ENCODE peak calls at places on chromosomes 12 and 14, in four cellular contexts. W is cardiac muscle cell, V is bronchial epithelial cell, I is neural crest cell. O is an unnamed sample.
A peak's percentile ranks its signal among the peaks of the same experiment; 100 is the strongest.

GRCh38 chr12:57124259-57124877 is 3.9 kb upstream of the LRP1 start:
- DNase-seq in W (peak; percentile 78), V (peak; percentile 68), I (peak; percentile 84), O (peak; percentile 78)

GRCh38 chr12:121983546-121984205 is 38.0 kb upstream of the BCL7A start:
- DNase-seq in W (no peak), V (no peak), I (no peak), O (no peak)

GRCh38 chr12:117438809-117439208 is 77.4 kb upstream of the NOS1 start:
- DNase-seq in W (no peak), V (no peak), I (no peak), O (no peak)

GRCh38 chr12:104522985-104523719 is 66.4 kb downstream of the CHST11 start:
- DNase-seq in W (no peak), V (no peak), I (no peak), O (no peak)

GRCh38 chr12:126076515-126076914 is 1011.3 kb downstream of the AACS start:
- DNase-seq in W (no peak), V (no peak), I (no peak), O (no peak)

GRCh38 chr12:126569706-126570105 is 1504.5 kb downstream of the AACS start:
- DNase-seq in W (no peak), V (no peak), I (no peak), O (no peak)

GRCh38 chr12:85557850-85558249 is 277.8 kb downstream of the ALX1 start:
- DNase-seq in W (no peak), V (no peak), I (no peak), O (no peak)

GRCh38 chr14:75542585-75543091 is 20.4 kb downstream of the BATF start:
- DNase-seq in W (peak; percentile 25), V (peak; percentile 42), I (no peak), O (peak; percentile 84)

GRCh38 chr14:56117765-56118610 is at the start of gene PELI2:
- DNase-seq in W (peak; percentile 84), V (no peak), I (peak; percentile 69), O (peak; percentile 66)

DNA sequence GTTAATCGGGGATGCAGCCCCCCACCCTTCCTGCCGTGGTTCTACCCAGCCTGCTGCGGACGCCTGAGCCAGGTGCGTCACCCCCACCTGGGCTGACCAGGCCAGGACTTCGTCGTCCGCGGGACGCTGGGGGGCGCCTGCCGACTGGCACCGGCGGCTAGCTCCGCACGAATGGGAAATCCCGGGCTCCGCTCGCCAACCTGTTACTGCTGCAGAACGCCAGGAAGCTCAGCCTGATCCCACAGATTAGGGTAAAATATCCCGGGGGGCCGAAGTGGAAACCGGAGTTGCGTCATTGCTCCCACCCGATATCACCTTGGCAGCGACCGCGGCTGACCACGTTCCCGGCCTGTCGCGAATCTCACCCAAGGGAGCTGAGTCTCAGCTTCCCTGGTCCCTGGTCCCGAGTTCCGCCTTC is 528 bp upstream of the VDR start:
- DNase-seq in W (peak; percentile 60), V (no peak), I (no peak), O (peak; percentile 69)
- TF ChIP-seq CTCF in W (peak; percentile 50), V (peak; percentile 59), I (peak; percentile 48), O (peak; percentile 51)

GRCh38 chr12:48978291-48978740 is at the start of gene WNT1:
- DNase-seq in W (no peak), V (no peak), I (no peak), O (no peak)
- TF ChIP-seq CTCF in W (no peak), V (no peak), I (peak; percentile 56), O (peak; percentile 1)

DNA sequence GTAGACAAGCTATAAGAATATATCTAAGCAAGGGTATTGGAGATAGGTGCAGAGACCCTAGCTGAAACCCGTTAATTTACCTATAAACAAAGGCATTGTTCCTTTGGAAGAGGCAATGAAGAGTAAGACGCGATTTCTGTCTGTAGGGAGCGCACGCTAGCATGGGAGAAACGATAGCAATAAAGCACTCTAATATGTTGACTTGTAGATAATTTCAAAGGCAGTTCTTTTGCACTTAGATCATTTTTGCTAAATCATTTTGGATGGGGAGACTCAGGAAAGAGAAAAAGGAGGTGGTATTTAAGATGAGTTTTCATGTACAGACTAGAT is 648 bp downstream of the CCDC77 start:
- DNase-seq in W (peak; percentile 32), V (peak; percentile 47), I (no peak), O (no peak)
- TF ChIP-seq CTCF in W (peak; percentile 40), V (peak; percentile 36), I (peak; percentile 56), O (no peak)

DNA sequence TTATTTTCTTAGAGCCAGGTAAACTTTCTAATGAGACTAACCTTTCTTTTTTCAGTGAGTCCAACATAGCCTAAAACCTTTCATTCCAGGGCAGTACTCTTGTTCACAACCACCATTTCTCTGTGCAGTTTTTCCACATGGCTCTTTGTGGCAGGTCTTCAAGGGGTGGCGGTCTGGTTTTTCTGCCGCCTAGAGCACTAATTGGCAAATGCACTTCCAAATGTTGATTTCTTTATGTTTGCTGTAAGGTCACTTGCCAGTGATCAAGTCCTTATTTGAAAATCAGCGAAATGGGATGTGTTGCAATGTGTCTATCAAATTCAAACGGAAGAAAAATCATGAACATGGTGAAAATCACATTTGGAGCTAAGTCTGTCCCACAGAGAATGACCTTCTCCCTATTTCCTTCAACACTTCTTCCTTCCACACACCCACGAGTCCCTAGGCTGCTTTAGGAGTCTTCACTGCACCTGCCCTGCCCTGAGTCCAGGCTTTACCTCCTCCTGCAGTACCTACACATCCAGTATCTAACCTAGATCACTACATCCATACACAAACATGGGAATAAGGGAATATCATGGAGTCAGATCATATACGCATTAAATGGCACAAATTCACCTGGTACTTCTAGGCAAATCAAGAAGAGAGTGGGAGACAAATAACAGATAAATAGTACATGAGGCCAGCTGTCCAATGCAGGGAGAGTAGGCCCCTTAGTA is 1.9 kb downstream of the SRGAP1 start:
- DNase-seq in W (no peak), V (no peak), I (no peak), O (no peak)
- TF ChIP-seq CTCF in W (no peak), V (no peak), I (peak; percentile 20), O (no peak)

GRCh38 chr12:94145231-94145979 is 3.0 kb upstream of the PLXNC1 start:
- DNase-seq in W (peak; percentile 28), V (peak; percentile 21), I (no peak), O (no peak)
- TF ChIP-seq CTCF in W (peak; percentile 56), V (peak; percentile 2), I (peak; percentile 35), O (no peak)

GRCh38 chr12:22670762-22671161 is 45.8 kb downstream of the ETNK1 start:
- DNase-seq in W (no peak), V (peak; percentile 14), I (no peak), O (no peak)
- TF ChIP-seq CTCF in W (peak; percentile 31), V (no peak), I (peak; percentile 60), O (no peak)

GRCh38 chr14:60602312-60602711 is 47.0 kb downstream of the SIX1 start:
- DNase-seq in W (no peak), V (no peak), I (no peak), O (no peak)
- TF ChIP-seq CTCF in W (no peak), V (no peak), I (no peak), O (no peak)

GRCh38 chr14:101119830-101120571 is 216.5 kb upstream of the RTL1 start:
- DNase-seq in W (no peak), V (no peak), I (no peak), O (no peak)
- TF ChIP-seq CTCF in W (no peak), V (no peak), I (no peak), O (no peak)

GRCh38 chr14:93081875-93082570 is 33.7 kb downstream of the ITPK1 start:
- DNase-seq in W (no peak), V (no peak), I (no peak), O (no peak)

GRCh38 chr14:93079865-93080403 is 35.8 kb downstream of the ITPK1 start:
- DNase-seq in W (no peak), V (no peak), I (no peak), O (no peak)

GRCh38 chr14:93078830-93079229 is 36.9 kb downstream of the ITPK1 start:
- DNase-seq in W (no peak), V (no peak), I (no peak), O (no peak)

GRCh38 chr14:93076755-93077154 is 39.0 kb downstream of the ITPK1 start:
- DNase-seq in W (no peak), V (no peak), I (no peak), O (no peak)

GRCh38 chr14:93079321-93079720 is 36.4 kb downstream of the ITPK1 start:
- DNase-seq in W (no peak), V (no peak), I (no peak), O (no peak)
- TF ChIP-seq CTCF in W (no peak), V (no peak), I (no peak), O (no peak)

GRCh38 chr14:70827366-70828151 is 18.2 kb upstream of the MAP3K9 start:
- DNase-seq in W (no peak), V (peak; percentile 44), I (no peak), O (no peak)
- TF ChIP-seq CTCF in W (no peak), V (no peak), I (no peak), O (no peak)